ENCODE peak calls at places on chromosome 5, in eight cellular contexts. U is EL; Z is G401; V is H7; W is left colon; S is activated CD4-positive, alpha-beta T cell treated with anti-CD3 and anti-CD28 coated beads for 24 hours; E is NCI-H774; A is stimulated activated CD4-positive, alpha-beta T cell treated with anti-CD3 and anti-CD28 coated beads, Interleukin-15, amount 100 ng/mL, for 48 hours. B is an unnamed sample.

GRCh38 chr5:16456103-16456832 is 9.3 kb downstream of the ZNF622 start:
- DNase-seq in V (peak), A (no peak), W (no peak), E (peak), S (no peak), U (peak), Z (peak), B (no peak)

GRCh38 chr5:148471379-148471778 is 87.6 kb downstream of the FBXO38 start:
- DNase-seq in S (no peak), E (no peak), W (no peak), U (no peak), Z (no peak), A (no peak), V (no peak), B (no peak)

GRCh38 chr5:14996997-14997396 is 125.4 kb upstream of the ANKH start:
- DNase-seq in U (no peak), A (no peak), S (no peak), V (no peak), Z (no peak), W (no peak), E (no peak), B (no peak)

GRCh38 chr5:128020012-128020411 is 63.6 kb upstream of the SLC12A2 start:
- DNase-seq in E (no peak), S (no peak), Z (no peak), A (no peak), W (no peak), V (no peak), U (no peak), B (no peak)

GRCh38 chr5:168850683-168851082 is 271.5 kb upstream of the PANK3 start:
- DNase-seq in E (no peak), A (no peak), Z (no peak), V (no peak), U (no peak), W (no peak), S (no peak), B (no peak)

GRCh38 chr5:154058055-154059038 is 19.6 kb downstream of the MFAP3 start:
- DNase-seq in W (no peak), Z (peak), V (no peak), A (no peak), S (no peak), E (no peak), U (no peak), B (no peak)

GRCh38 chr5:174245506-174245905 is 200.0 kb downstream of the NSG2 start:
- DNase-seq in U (peak), W (no peak), Z (no peak), V (no peak), E (peak), S (no peak), A (no peak), B (no peak)

GRCh38 chr5:157342822-157343402 is 77.0 kb downstream of the CYFIP2 start:
- DNase-seq in S (peak), U (peak), Z (no peak), E (no peak), V (peak), A (no peak), W (no peak), B (no peak)

GRCh38 chr5:81848368-81848767 is 97.5 kb upstream of the SSBP2 start:
- DNase-seq in W (no peak), S (no peak), Z (peak), V (no peak), U (no peak), E (no peak), A (no peak), B (no peak)

GRCh38 chr5:135031146-135031812 is 2.7 kb downstream of the PITX1 start:
- DNase-seq in A (no peak), V (peak), E (no peak), W (no peak), U (no peak), S (no peak), Z (no peak), B (no peak)

GRCh38 chr5:133868946-133869674 is 99.3 kb downstream of the C5orf15 start:
- DNase-seq in S (peak), E (peak), W (peak), V (peak), U (peak), Z (peak), A (peak), B (peak)

GRCh38 chr5:53766683-53767082 is 206.2 kb downstream of the NDUFS4 start:
- DNase-seq in S (no peak), V (no peak), E (no peak), Z (no peak), U (no peak), W (no peak), A (no peak), B (no peak)

GRCh38 chr5:81216152-81216551 is 17.0 kb upstream of the CKMT2 start:
- DNase-seq in E (no peak), V (no peak), A (no peak), S (no peak), W (no peak), Z (no peak), U (no peak), B (no peak)

GRCh38 chr5:128009399-128009798 is 74.2 kb upstream of the SLC12A2 start:
- DNase-seq in Z (no peak), U (no peak), W (no peak), S (no peak), V (peak), E (no peak), A (no peak), B (no peak)

GRCh38 chr5:174198541-174198940 is 153.0 kb downstream of the NSG2 start:
- DNase-seq in W (no peak), U (no peak), A (no peak), S (no peak), V (no peak), E (no peak), Z (no peak), B (no peak)

GRCh38 chr5:30099634-30100033 is 1093.9 kb upstream of the CDH6 start:
- DNase-seq in S (no peak), U (no peak), Z (no peak), W (no peak), A (no peak), V (no peak), E (no peak), B (no peak)

GRCh38 chr5:148858547-148858946 is 32.1 kb downstream of the ADRB2 start:
- DNase-seq in V (no peak), A (no peak), W (no peak), Z (no peak), E (no peak), U (peak), S (no peak), B (no peak)

GRCh38 chr5:144815131-144815530 is 644.5 kb downstream of the KCTD16 start:
- DNase-seq in E (no peak), U (peak), S (no peak), W (no peak), Z (no peak), A (no peak), V (no peak), B (no peak)

GRCh38 chr5:23451156-23451555 is 56.3 kb upstream of the PRDM9 start:
- DNase-seq in S (no peak), Z (no peak), A (no peak), U (no peak), V (no peak), W (no peak), E (no peak), B (no peak)

GRCh38 chr5:153515269-153515668 is 24.8 kb downstream of the GRIA1 start:
- DNase-seq in U (peak), V (no peak), W (no peak), A (no peak), Z (no peak), E (no peak), S (no peak), B (no peak)

GRCh38 chr5:77893225-77893860 is 117.2 kb upstream of the TBCA start:
- DNase-seq in E (no peak), V (no peak), Z (no peak), A (no peak), U (peak), W (no peak), S (no peak), B (no peak)

GRCh38 chr5:158543539-158544387 is 556.0 kb downstream of the EBF1 start:
- DNase-seq in V (no peak), W (no peak), Z (no peak), U (peak), E (no peak), S (no peak), A (no peak), B (no peak)

GRCh38 chr5:82922086-82922734 is 155.0 kb downstream of the TMEM167A start:
- DNase-seq in W (no peak), E (no peak), S (no peak), Z (no peak), A (no peak), V (peak), U (no peak), B (peak)

GRCh38 chr5:141420855-141421488 is at the start of gene PCDHGA11:
- DNase-seq in V (peak), S (no peak), A (no peak), W (no peak), U (peak), Z (no peak), E (no peak), B (no peak)

GRCh38 chr5:101969752-101970151 is 326.3 kb downstream of the SLCO4C1 start:
- DNase-seq in W (no peak), S (no peak), Z (no peak), U (no peak), V (no peak), E (peak), A (no peak), B (no peak)

GRCh38 chr5:172088801-172089200 is 82.4 kb upstream of the FBXW11 start:
- DNase-seq in E (no peak), A (no peak), U (no peak), W (no peak), S (no peak), Z (peak), V (peak), B (no peak)

GRCh38 chr5:59538080-59538479 is 355.4 kb downstream of the PDE4D start:
- DNase-seq in U (no peak), Z (no peak), A (no peak), E (no peak), S (no peak), V (no peak), W (no peak), B (no peak)

GRCh38 chr5:35153375-35153932 is 76.8 kb downstream of the PRLR start:
- DNase-seq in Z (no peak), S (no peak), E (no peak), V (no peak), A (no peak), W (no peak), U (no peak), B (no peak)

GRCh38 chr5:11527994-11528393 is 376.3 kb downstream of the CTNND2 start:
- DNase-seq in V (no peak), E (no peak), Z (no peak), W (no peak), U (no peak), S (no peak), A (no peak), B (no peak)

GRCh38 chr5:136484808-136485207 is 119.5 kb upstream of the TRPC7 start:
- DNase-seq in S (no peak), V (no peak), W (no peak), U (no peak), Z (no peak), A (no peak), E (no peak), B (no peak)

GRCh38 chr5:83553000-83553486 is 81.5 kb downstream of the VCAN start:
- DNase-seq in V (no peak), S (no peak), W (peak), A (no peak), Z (no peak), E (no peak), U (no peak), B (no peak)

GRCh38 chr5:72662936-72663335 is 153.5 kb upstream of the TNPO1 start:
- DNase-seq in S (no peak), U (no peak), V (peak), A (no peak), W (no peak), E (no peak), Z (no peak), B (no peak)

GRCh38 chr5:169970911-169971436 is 9.3 kb downstream of the INSYN2B start:
- DNase-seq in W (no peak), S (no peak), E (no peak), Z (no peak), V (no peak), A (no peak), U (peak), B (no peak)

GRCh38 chr5:14071433-14071832 is 71.7 kb upstream of the TRIO start:
- DNase-seq in U (peak), W (no peak), V (no peak), Z (no peak), E (no peak), A (no peak), S (no peak), B (no peak)